ENCODE peak calls at places on chromosomes 5 and 9, in four cellular contexts. O, M, N and W are unnamed samples.

GRCh38 chr5:73749485-73750270 is 123.7 kb downstream of the ARHGEF28 start:
- DNase-seq in M (no peak), N (peak; percentile 48), O (no peak), W (no peak)

GRCh38 chr5:150411245-150411979 is 1.3 kb downstream of the CD74 start:
- DNase-seq in N (peak; percentile 39), M (no peak), O (no peak), W (no peak)

GRCh38 chr5:29697786-29698414 is 1495.6 kb upstream of the CDH6 start:
- DNase-seq in O (no peak), M (no peak), N (no peak), W (no peak)

GRCh38 chr5:59390074-59390659 is 503.4 kb downstream of the PDE4D start:
- DNase-seq in M (no peak), O (no peak), N (peak; percentile 32), W (no peak)

GRCh38 chr5:77908787-77909186 is 132.6 kb upstream of the TBCA start:
- DNase-seq in M (no peak), O (no peak), N (no peak), W (no peak)

GRCh38 chr9:120443489-120443888 is 136.5 kb downstream of the CDK5RAP2 start:
- DNase-seq in N (peak; percentile 96), O (peak; percentile 72), M (no peak), W (no peak)

GRCh38 chr5:2482778-2483177 is 268.7 kb downstream of the IRX2 start:
- DNase-seq in N (no peak), M (no peak), O (no peak), W (no peak)

GRCh38 chr5:67677422-67677970 is 480.9 kb upstream of the CD180 start:
- DNase-seq in M (no peak), O (no peak), N (no peak), W (no peak)

GRCh38 chr5:81420039-81420667 is 26.2 kb upstream of the ACOT12 start:
- DNase-seq in O (peak; percentile 75), N (peak; percentile 96), M (no peak), W (no peak)

GRCh38 chr9:111872886-111873285 is 23.7 kb upstream of the UGCG start:
- DNase-seq in M (no peak), N (no peak), O (no peak), W (no peak)

GRCh38 chr5:96431376-96432244 is 1.4 kb downstream of the PCSK1 start:
- DNase-seq in N (peak; percentile 57), M (no peak), O (no peak), W (peak; percentile 31)

GRCh38 chr5:173715607-173716006 is 99.2 kb upstream of the BOD1 start:
- DNase-seq in M (no peak), N (no peak), O (no peak), W (no peak)

GRCh38 chr5:123304777-123305316 is 118.4 kb downstream of the CEP120 start:
- DNase-seq in O (no peak), N (no peak), M (no peak), W (no peak)

GRCh38 chr5:116265506-116265905 is 180.7 kb downstream of the COMMD10 start:
- DNase-seq in M (no peak), O (no peak), N (no peak), W (no peak)

GRCh38 chr9:10946676-10947410 is 334.0 kb upstream of the PTPRD start:
- DNase-seq in M (no peak), O (no peak), N (no peak), W (no peak)

GRCh38 chr5:168353216-168353957 is 61.9 kb downstream of the WWC1 start:
- DNase-seq in O (no peak), N (peak; percentile 11), M (no peak), W (no peak)

GRCh38 chr9:32716955-32717354 is 66.4 kb upstream of the TMEM215 start:
- DNase-seq in N (no peak), O (no peak), M (no peak), W (no peak)

GRCh38 chr5:11181940-11182339 is 420.9 kb upstream of the DAP start:
- DNase-seq in N (no peak), M (no peak), O (no peak), W (no peak)

GRCh38 chr9:128091144-128091543 is 23.1 kb downstream of the SLC25A25 start:
- DNase-seq in M (no peak), O (peak; percentile 85), N (peak; percentile 95), W (no peak)

GRCh38 chr5:177327539-177328522 is 16.1 kb upstream of the MXD3 start:
- DNase-seq in O (no peak), M (no peak), N (peak; percentile 62), W (no peak)

GRCh38 chr5:126400621-126401251 is 22.5 kb upstream of the GRAMD2B start:
- DNase-seq in M (no peak), O (no peak), N (no peak), W (no peak)

GRCh38 chr5:136132557-136133415 is at the start of gene SMAD5:
- DNase-seq in N (peak; percentile 95), O (peak; percentile 89), M (peak; percentile 31), W (peak; percentile 39)

GRCh38 chr9:109238677-109239076 is 71.6 kb upstream of the FRRS1L start:
- DNase-seq in O (no peak), M (no peak), N (no peak), W (no peak)

GRCh38 chr5:144205141-144205551 is 34.5 kb downstream of the KCTD16 start:
- DNase-seq in O (no peak), M (no peak), N (no peak), W (no peak)

GRCh38 chr5:97167435-97167834 is 15.6 kb downstream of the RIOK2 start:
- DNase-seq in M (no peak), N (no peak), O (no peak), W (no peak)

GRCh38 chr5:1806974-1807373 is 5.8 kb downstream of the NDUFS6 start:
- DNase-seq in M (no peak), N (no peak), O (no peak), W (no peak)

GRCh38 chr9:7210854-7211637 is 453.3 kb downstream of the KDM4C start:
- DNase-seq in M (no peak), O (no peak), N (no peak), W (no peak)

GRCh38 chr9:129483467-129484324 is 137.2 kb downstream of the C9orf50 start:
- DNase-seq in M (no peak), N (peak; percentile 95), O (no peak), W (no peak)

GRCh38 chr9:111895996-111896941 is at the start of gene UGCG:
- DNase-seq in N (peak; percentile 92), M (peak; percentile 47), O (peak; percentile 55), W (peak; percentile 79)

GRCh38 chr9:12739014-12739413 is 35.8 kb upstream of the LURAP1L start:
- DNase-seq in M (no peak), N (no peak), O (no peak), W (no peak)

GRCh38 chr9:106104887-106105286 is 410.5 kb downstream of the TMEM38B start:
- DNase-seq in N (no peak), M (no peak), O (no peak), W (no peak)

GRCh38 chr9:71761938-71762353 is 6.4 kb downstream of the CEMIP2 start:
- DNase-seq in M (no peak), N (no peak), O (no peak), W (no peak)

GRCh38 chr9:6842584-6842947 is 84.8 kb downstream of the KDM4C start:
- DNase-seq in O (no peak), N (peak; percentile 56), M (no peak), W (no peak)

GRCh38 chr5:54519083-54519541 is 1.6 kb downstream of the SNX18 start:
- DNase-seq in O (no peak), N (no peak), M (no peak), W (no peak)

GRCh38 chr9:105637787-105638395 is 24.4 kb upstream of the TAL2 start:
- DNase-seq in O (no peak), M (no peak), N (peak; percentile 18), W (no peak)

GRCh38 chr9:131503626-131504465 is 1.1 kb downstream of the POMT1 start:
- DNase-seq in O (no peak), M (peak; percentile 5), N (peak; percentile 34), W (no peak)